ENCODE peak calls at places on chromosome 14, in eight cellular contexts. Z is stimulated activated CD4-positive, alpha-beta T cell treated with anti-CD3 and anti-CD28 coated beads, Interleukin-4, amount 100 ng/mL, for 48 hours; G is AG04450; F is T-helper 1 cell; S is brain microvascular endothelial cell; H is AG20443; Q is CD8-positive, alpha-beta T cell; K is GM23338. N is an unnamed sample.

GRCh38 chr14:55936691-55937090 is 181.5 kb upstream of the PELI2 start:
- DNase-seq in Z (no peak), G (no peak), F (no peak), S (no peak), H (no peak), Q (no peak), K (peak; percentile 72), N (no peak)

GRCh38 chr14:35532783-35533356 is 1.1 kb upstream of the INSM2 start:
- DNase-seq in Z (peak; percentile 3), G (no peak), F (no peak), S (no peak), H (no peak), Q (no peak), K (no peak), N (no peak)

GRCh38 chr14:96189288-96189711 is 15.3 kb upstream of the BDKRB2 start:
- DNase-seq in Z (no peak), G (peak; percentile 93), F (no peak), S (peak; percentile 32), H (peak; percentile 69), Q (no peak), K (no peak), N (no peak)

GRCh38 chr14:86462193-86462592 is 932.2 kb downstream of the FLRT2 start:
- DNase-seq in Z (no peak), G (no peak), F (no peak), S (peak; percentile 2), H (no peak), Q (no peak), K (peak; percentile 69), N (no peak)

GRCh38 chr14:19878029-19878642 is 3.2 kb downstream of the OR4K2 start:
- DNase-seq in Z (no peak), G (no peak), F (no peak), S (no peak), H (no peak), Q (no peak), K (peak; percentile 58), N (no peak)

GRCh38 chr14:72169521-72169920 is 237.3 kb downstream of the RGS6 start:
- DNase-seq in Z (no peak), G (no peak), F (no peak), S (peak; percentile 0), H (no peak), Q (no peak), K (peak; percentile 41), N (no peak)

GRCh38 chr14:31568671-31569070 is 7.5 kb downstream of the NUBPL start:
- DNase-seq in Z (no peak), G (no peak), F (no peak), S (no peak), H (no peak), Q (no peak), K (no peak), N (no peak)

GRCh38 chr14:64411001-64411400 is 22.8 kb downstream of the MTHFD1 start:
- DNase-seq in Z (no peak), G (no peak), F (no peak), S (no peak), H (no peak), Q (no peak), K (no peak), N (no peak)

GRCh38 chr14:103103461-103104388 is 9.2 kb downstream of the EXOC3L4 start:
- DNase-seq in Z (no peak), G (no peak), F (no peak), S (no peak), H (peak; percentile 72), Q (no peak), K (peak; percentile 55), N (no peak)

GRCh38 chr14:91727121-91727520 is 4.8 kb downstream of the CATSPERB start:
- DNase-seq in Z (no peak), G (no peak), F (no peak), S (no peak), H (peak; percentile 68), Q (no peak), K (no peak), N (no peak)

GRCh38 chr14:60356921-60357550 is 108.0 kb downstream of the PPM1A start:
- DNase-seq in Z (no peak), G (no peak), F (no peak), S (no peak), H (no peak), Q (no peak), K (peak; percentile 73), N (no peak)

GRCh38 chr14:57898837-57899572 is 33.1 kb upstream of the SLC35F4 start:
- DNase-seq in Z (no peak), G (no peak), F (no peak), S (no peak), H (no peak), Q (no peak), K (no peak), N (no peak)

GRCh38 chr14:67413806-67414769 is 2.1 kb upstream of the PLEK2 start:
- DNase-seq in Z (peak; percentile 26), G (peak; percentile 26), F (no peak), S (peak; percentile 85), H (peak; percentile 81), Q (no peak), K (no peak), N (no peak)

GRCh38 chr14:61113561-61113960 is 132.5 kb downstream of the SLC38A6 start:
- DNase-seq in Z (no peak), G (no peak), F (no peak), S (no peak), H (no peak), Q (no peak), K (no peak), N (no peak)

GRCh38 chr14:101008631-101009336 is 105.3 kb upstream of the RTL1 start:
- DNase-seq in Z (no peak), G (no peak), F (no peak), S (no peak), H (peak; percentile 11), Q (no peak), K (no peak), N (no peak)

GRCh38 chr14:21206753-21207684 is 51.2 kb upstream of the OR5AU1 start:
- DNase-seq in Z (no peak), G (no peak), F (no peak), S (no peak), H (no peak), Q (no peak), K (no peak), N (no peak)

GRCh38 chr14:101004954-101005353 is 101.4 kb upstream of the RTL1 start:
- DNase-seq in Z (no peak), G (peak; percentile 32), F (no peak), S (no peak), H (no peak), Q (no peak), K (no peak), N (no peak)

GRCh38 chr14:30874999-30875787 is 834 bp downstream of the COCH start:
- DNase-seq in Z (no peak), G (no peak), F (no peak), S (no peak), H (no peak), Q (no peak), K (peak; percentile 59), N (no peak)

GRCh38 chr14:55416866-55417265 is 5.2 kb upstream of the ATG14 start:
- DNase-seq in Z (no peak), G (no peak), F (peak; percentile 7), S (no peak), H (no peak), Q (peak; percentile 36), K (peak; percentile 80), N (no peak)

GRCh38 chr14:90996967-90997366 is 63.5 kb downstream of the RPS6KA5 start:
- DNase-seq in Z (no peak), G (no peak), F (no peak), S (no peak), H (no peak), Q (no peak), K (no peak), N (no peak)

GRCh38 chr14:91509878-91510170 is 286 bp downstream of the PPP4R3A start:
- DNase-seq in Z (no peak), G (no peak), F (no peak), S (no peak), H (no peak), Q (no peak), K (no peak), N (no peak)

GRCh38 chr14:73269729-73270651 is 32.7 kb downstream of the PAPLN start:
- DNase-seq in Z (no peak), G (no peak), F (no peak), S (no peak), H (peak; percentile 68), Q (no peak), K (peak; percentile 78), N (no peak)

GRCh38 chr14:98564006-98564405 is 708.0 kb downstream of the BCL11B start:
- DNase-seq in Z (no peak), G (no peak), F (no peak), S (no peak), H (no peak), Q (no peak), K (no peak), N (no peak)

GRCh38 chr14:68795602-68796417 is 2.9 kb upstream of the ZFP36L1 start:
- DNase-seq in Z (peak; percentile 75), G (no peak), F (peak; percentile 78), S (peak; percentile 61), H (peak; percentile 83), Q (peak; percentile 89), K (peak; percentile 88), N (peak; percentile 80)

GRCh38 chr14:35883677-35884293 is 57.6 kb downstream of the BRMS1L start:
- DNase-seq in Z (peak; percentile 5), G (no peak), F (no peak), S (peak; percentile 18), H (peak; percentile 45), Q (no peak), K (peak; percentile 63), N (no peak)

GRCh38 chr14:70698288-70698687 is 56.6 kb downstream of the TTC9 start:
- DNase-seq in Z (no peak), G (no peak), F (no peak), S (peak; percentile 31), H (peak; percentile 81), Q (no peak), K (no peak), N (no peak)

GRCh38 chr14:75279153-75279738 is 618 bp downstream of the FOS start:
- DNase-seq in Z (peak; percentile 42), G (no peak), F (peak; percentile 61), S (peak; percentile 55), H (peak; percentile 22), Q (peak; percentile 79), K (peak; percentile 46), N (peak; percentile 48)

GRCh38 chr14:20707622-20708021 is 19.1 kb downstream of the ANG start:
- DNase-seq in Z (no peak), G (no peak), F (no peak), S (no peak), H (no peak), Q (no peak), K (no peak), N (no peak)

GRCh38 chr14:34628681-34629135 is 1.2 kb downstream of the SNX6 start:
- DNase-seq in Z (no peak), G (no peak), F (peak; percentile 12), S (no peak), H (no peak), Q (peak; percentile 37), K (no peak), N (peak; percentile 3)

GRCh38 chr14:73888460-73888725 is 1.7 kb downstream of the ZNF410 start:
- DNase-seq in Z (no peak), G (no peak), F (no peak), S (no peak), H (no peak), Q (no peak), K (no peak), N (no peak)

GRCh38 chr14:67602071-67602470 is 2.0 kb upstream of the PIGH start:
- DNase-seq in Z (no peak), G (no peak), F (no peak), S (no peak), H (no peak), Q (no peak), K (peak; percentile 24), N (no peak)

GRCh38 chr14:72732022-72732780 is 161.7 kb downstream of the DPF3 start:
- DNase-seq in Z (no peak), G (no peak), F (no peak), S (no peak), H (no peak), Q (no peak), K (no peak), N (no peak)

GRCh38 chr14:97276573-97276972 is 479.4 kb downstream of the VRK1 start:
- DNase-seq in Z (no peak), G (no peak), F (no peak), S (no peak), H (no peak), Q (peak; percentile 37), K (no peak), N (no peak)

GRCh38 chr14:31326111-31326510 is 94.2 kb downstream of the HEATR5A start:
- DNase-seq in Z (no peak), G (no peak), F (no peak), S (peak; percentile 10), H (no peak), Q (peak; percentile 27), K (no peak), N (no peak)